ENCODE peak calls at places on chromosomes 4 and X, in five cellular contexts. V is K562, C is HepG2, N is H1, T is GM12878. J is an unnamed sample.

GRCh38 chr4:130257271-130257670 is 1161.3 kb downstream of the C4orf33 start:
- DNase-seq in V (no peak), C (no peak), N (no peak), T (no peak), J (no peak)

GRCh38 chrX:123859409-123859827 is 435 bp upstream of the XIAP start:
- DNase-seq in V (no peak), C (no peak), N (peak), T (peak), J (no peak)

GRCh38 chr4:3387154-3387942 is 54.4 kb upstream of the HGFAC start:
- DNase-seq in V (no peak), C (no peak), N (peak), T (peak), J (no peak)

GRCh38 chr4:1377606-1378261 is 28.5 kb downstream of the NKX1-1 start:
- DNase-seq in V (no peak), C (no peak), N (no peak), T (no peak), J (no peak)

GRCh38 chr4:165369522-165369921 is 9.3 kb upstream of the CPE start:
- DNase-seq in V (no peak), C (peak), N (no peak), T (no peak), J (no peak)

GRCh38 chr4:44446801-44447562 is 1.6 kb downstream of the KCTD8 start:
- DNase-seq in V (no peak), C (no peak), N (peak), T (no peak), J (no peak)

GRCh38 chr4:88158360-88159136 is at the start of gene ABCG2:
- DNase-seq in V (peak), C (peak), N (peak), T (no peak), J (peak)

GRCh38 chr4:2666722-2667247 is 89.4 kb downstream of the TNIP2 start:
- DNase-seq in V (no peak), C (no peak), N (no peak), T (no peak), J (no peak)

GRCh38 chr4:55723403-55723802 is 87.3 kb upstream of the NMU start:
- DNase-seq in V (no peak), C (no peak), N (no peak), T (no peak), J (no peak)

GRCh38 chrX:140526138-140526537 is 21.3 kb upstream of the SOX3 start:
- DNase-seq in V (no peak), C (no peak), N (no peak), T (no peak), J (no peak)

GRCh38 chrX:107135076-107135964 is 16.7 kb upstream of the RBM41 start:
- DNase-seq in V (no peak), C (peak), N (no peak), T (no peak), J (peak)

GRCh38 chr4:16026155-16026761 is 57.6 kb downstream of the PROM1 start:
- DNase-seq in V (peak), C (peak), N (no peak), T (peak), J (peak)

GRCh38 chrX:41110801-41111625 is 25.8 kb downstream of the USP9X start:
- DNase-seq in V (no peak), C (no peak), N (no peak), T (no peak), J (no peak)

GRCh38 chr4:147837854-147838253 is 106.0 kb downstream of the ARHGAP10 start:
- DNase-seq in V (no peak), C (no peak), N (no peak), T (no peak), J (no peak)

GRCh38 chr4:76753814-76754213 is 144.1 kb downstream of the SOWAHB start:
- DNase-seq in V (no peak), C (no peak), N (no peak), T (no peak), J (no peak)

GRCh38 chrX:110163488-110163887 is 154.4 kb downstream of the AMMECR1 start:
- DNase-seq in V (no peak), C (no peak), N (no peak), T (no peak), J (no peak)

GRCh38 chr4:148248824-148249223 is 193.4 kb downstream of the NR3C2 start:
- DNase-seq in V (no peak), C (no peak), N (no peak), T (no peak), J (no peak)

GRCh38 chr4:5883916-5884315 is 9.0 kb downstream of the CRMP1 start:
- DNase-seq in V (no peak), C (no peak), N (no peak), T (no peak), J (no peak)

GRCh38 chr4:146477054-146477453 is 44.7 kb downstream of the SLC10A7 start:
- DNase-seq in V (no peak), C (no peak), N (no peak), T (no peak), J (no peak)

GRCh38 chr4:40194602-40195161 is 2.1 kb upstream of the RHOH start:
- DNase-seq in V (no peak), C (peak), N (no peak), T (no peak), J (no peak)

GRCh38 chr4:143250617-143251016 is 65.9 kb downstream of the USP38 start:
- DNase-seq in V (no peak), C (no peak), N (no peak), T (no peak), J (no peak)

GRCh38 chrX:119708936-119709335 is 16.0 kb upstream of the SEPTIN6 start:
- DNase-seq in V (no peak), C (no peak), N (no peak), T (no peak), J (no peak)

GRCh38 chr4:3480528-3481112 is 17.5 kb downstream of the DOK7 start:
- DNase-seq in V (peak), C (peak), N (peak), T (no peak), J (peak)

GRCh38 chrX:18931972-18932371 is 51.9 kb downstream of the PHKA2 start:
- DNase-seq in V (peak), C (peak), N (no peak), T (no peak), J (peak)

GRCh38 chr4:92235741-92236140 is 68.0 kb upstream of the GRID2 start:
- DNase-seq in V (no peak), C (no peak), N (no peak), T (no peak), J (no peak)

GRCh38 chrX:43002526-43003203 is 224.7 kb upstream of the PPP1R2C start:
- DNase-seq in V (no peak), C (no peak), N (no peak), T (peak), J (no peak)

GRCh38 chr4:155889036-155889793 is 14.3 kb upstream of the TDO2 start:
- DNase-seq in V (no peak), C (no peak), N (no peak), T (peak), J (no peak)

GRCh38 chr4:122784261-122784660 is 42.4 kb upstream of the FGF2 start:
- DNase-seq in V (no peak), C (no peak), N (no peak), T (no peak), J (no peak)
- TF ChIP-seq HDAC2 in V (no peak), C (no peak), N (no peak), T (no peak), J (no peak)

DNA sequence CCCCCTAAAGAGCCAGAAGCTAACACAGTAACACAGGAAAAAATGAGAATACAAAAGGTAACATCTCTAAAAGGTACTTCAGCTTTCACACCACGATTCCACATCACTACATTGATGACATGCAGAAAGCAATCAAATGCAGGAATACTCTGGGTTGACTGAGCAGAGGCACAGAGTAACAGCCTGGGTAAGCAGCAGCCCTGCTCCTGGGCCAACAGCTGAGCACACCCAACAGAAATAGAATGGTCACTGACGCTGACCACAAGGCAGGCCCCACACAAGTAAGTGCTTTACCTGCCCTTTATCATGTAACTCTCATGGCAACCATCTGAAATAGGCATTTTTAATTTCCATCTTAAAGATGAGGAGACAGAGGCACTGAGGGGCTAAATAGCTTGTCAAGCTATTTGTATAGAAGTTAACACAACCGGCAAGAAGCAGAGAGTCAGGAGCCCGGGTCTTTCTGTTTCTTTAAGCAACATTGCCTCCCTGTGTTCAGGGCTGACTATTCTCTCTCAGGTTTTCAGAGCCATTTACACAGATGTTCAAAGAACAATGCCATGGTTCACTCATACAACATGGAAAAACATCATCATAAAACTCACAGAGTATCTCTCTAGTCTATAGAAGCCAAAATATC is 168.9 kb downstream of the ZNF674 start:
- DNase-seq in V (no peak), C (peak), N (no peak), T (no peak), J (peak)
- TF ChIP-seq CEBPB in V (no peak), C (no peak), N (no peak), T (no peak), J (peak)

GRCh38 chr4:169925678-169926077 is 100.5 kb downstream of the MFAP3L start:
- DNase-seq in V (no peak), C (no peak), N (no peak), T (no peak), J (no peak)
- TF ChIP-seq HDAC2 in V (no peak), C (no peak), N (no peak), T (no peak), J (no peak)

DNA sequence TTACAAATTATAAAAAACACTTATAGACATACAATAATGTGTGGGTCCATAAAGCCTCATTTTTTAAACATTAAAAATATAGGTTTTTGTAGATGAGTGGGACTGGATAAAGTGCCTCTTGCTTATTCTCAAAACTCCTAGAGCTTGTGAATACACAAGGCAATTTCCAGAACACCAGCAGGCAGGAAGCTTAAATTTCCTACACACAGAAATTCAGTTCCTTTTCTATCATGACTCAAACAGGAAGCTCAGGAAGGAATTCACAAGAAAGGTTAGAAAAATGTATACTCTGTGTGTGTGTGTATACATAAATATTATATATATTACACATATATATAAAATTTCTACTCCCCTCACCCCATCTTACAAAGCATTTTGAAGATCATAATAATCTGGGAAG is 11.3 kb downstream of the MAGEB6 start:
- DNase-seq in V (no peak), C (no peak), N (no peak), T (no peak), J (no peak)
- TF ChIP-seq CEBPB in V (no peak), C (no peak), N (no peak), T (no peak), J (no peak)

GRCh38 chr4:83870551-83870950 is 334.6 kb downstream of the GPAT3 start:
- DNase-seq in V (no peak), C (no peak), N (no peak), T (no peak), J (no peak)

GRCh38 chr4:83873996-83874395 is 338.1 kb downstream of the GPAT3 start:
- DNase-seq in V (no peak), C (no peak), N (no peak), T (no peak), J (no peak)

GRCh38 chr4:83876047-83876446 is 340.1 kb downstream of the GPAT3 start:
- DNase-seq in V (no peak), C (no peak), N (no peak), T (no peak), J (no peak)

GRCh38 chr4:83875437-83875836 is 339.5 kb downstream of the GPAT3 start:
- DNase-seq in V (no peak), C (no peak), N (no peak), T (no peak), J (no peak)
- TF ChIP-seq HDAC2 in V (no peak), C (no peak), N (no peak), T (no peak), J (no peak)

GRCh38 chr4:173766231-173766630 is 236.2 kb upstream of the HAND2 start:
- DNase-seq in V (no peak), C (no peak), N (no peak), T (no peak), J (no peak)
- TF ChIP-seq CEBPB in V (no peak), C (no peak), N (no peak), T (no peak), J (no peak)

GRCh38 chr4:109614466-109614865 is 54.4 kb downstream of the MCUB start:
- DNase-seq in V (no peak), C (no peak), N (no peak), T (no peak), J (no peak)
- TF ChIP-seq HDAC2 in V (no peak), C (no peak), N (no peak), T (no peak), J (no peak)

GRCh38 chrX:104118765-104119164 is 6.4 kb downstream of the ZCCHC18 start:
- DNase-seq in V (no peak), C (no peak), N (no peak), T (no peak), J (no peak)

GRCh38 chrX:104117753-104118152 is 5.4 kb downstream of the ZCCHC18 start:
- DNase-seq in V (no peak), C (no peak), N (no peak), T (no peak), J (no peak)

GRCh38 chrX:104108955-104109354 is 3.4 kb upstream of the ZCCHC18 start:
- DNase-seq in V (no peak), C (no peak), N (no peak), T (no peak), J (no peak)

GRCh38 chrX:104112326-104112951 is at the start of gene ZCCHC18:
- DNase-seq in V (peak), C (peak), N (peak), T (no peak), J (peak)

GRCh38 chrX:104113237-104113965 is 1.1 kb downstream of the ZCCHC18 start:
- DNase-seq in V (peak), C (peak), N (peak), T (no peak), J (peak)
- TF ChIP-seq CEBPB in V (no peak), C (no peak), N (no peak), T (no peak), J (no peak)

GRCh38 chr4:78788005-78788889 is 12.1 kb downstream of the BMP2K start:
- DNase-seq in V (no peak), C (no peak), N (no peak), T (no peak), J (no peak)
- TF ChIP-seq HDAC2 in V (no peak), C (no peak), N (no peak), T (no peak), J (no peak)

GRCh38 chr4:150234246-150234645 is 156.0 kb downstream of the DCLK2 start:
- DNase-seq in V (no peak), C (no peak), N (no peak), T (no peak), J (no peak)
- TF ChIP-seq CEBPB in V (no peak), C (no peak), N (no peak), T (no peak), J (no peak)

J was measured in A549.